ENCODE peak calls at places on chromosomes 2 and 18, in ten cellular contexts. One of them, this sample, is unnamed.

GRCh38 chr2:191190439-191190838 is 39.6 kb upstream of the STAT4 start:
- DNase-seq in HepG2: no peak
- DNase-seq in A549: no peak
- DNase-seq in epithelial cell of prostate: no peak
- DNase-seq in right lobe of liver: no peak
- DNase-seq in stomach: no peak
- DNase-seq in uterus: no peak
- DNase-seq in tibial artery: no peak
- DNase-seq in brain microvascular endothelial cell: no peak
- DNase-seq in CD4-positive, alpha-beta T cell: no peak
- DNase-seq in this sample: no peak

GRCh38 chr18:56568986-56569385 is 69.4 kb downstream of the TXNL1 start:
- DNase-seq in epithelial cell of prostate: no peak
- DNase-seq in tibial artery: no peak
- DNase-seq in right lobe of liver: no peak
- DNase-seq in A549: no peak
- DNase-seq in stomach: no peak
- DNase-seq in CD4-positive, alpha-beta T cell: no peak
- DNase-seq in brain microvascular endothelial cell: no peak
- DNase-seq in HepG2: no peak
- DNase-seq in uterus: no peak
- DNase-seq in this sample: no peak

GRCh38 chr18:48841381-48842258 is 109.1 kb downstream of the SMAD7 start:
- DNase-seq in brain microvascular endothelial cell: no peak
- DNase-seq in HepG2: peak
- DNase-seq in right lobe of liver: peak
- DNase-seq in stomach: no peak
- DNase-seq in CD4-positive, alpha-beta T cell: no peak
- DNase-seq in tibial artery: peak
- DNase-seq in A549: no peak
- DNase-seq in uterus: peak
- DNase-seq in epithelial cell of prostate: no peak
- DNase-seq in this sample: no peak

GRCh38 chr18:55234366-55235093 is 275.3 kb upstream of the CCDC68 start:
- DNase-seq in A549: peak
- DNase-seq in uterus: peak
- DNase-seq in stomach: peak
- DNase-seq in epithelial cell of prostate: no peak
- DNase-seq in tibial artery: peak
- DNase-seq in right lobe of liver: peak
- DNase-seq in HepG2: peak
- DNase-seq in brain microvascular endothelial cell: peak
- DNase-seq in CD4-positive, alpha-beta T cell: peak
- DNase-seq in this sample: no peak

GRCh38 chr2:29936005-29936404 is 14.6 kb upstream of the ALK start:
- DNase-seq in A549: no peak
- DNase-seq in tibial artery: no peak
- DNase-seq in epithelial cell of prostate: no peak
- DNase-seq in uterus: no peak
- DNase-seq in right lobe of liver: no peak
- DNase-seq in brain microvascular endothelial cell: no peak
- DNase-seq in stomach: no peak
- DNase-seq in HepG2: no peak
- DNase-seq in CD4-positive, alpha-beta T cell: no peak
- DNase-seq in this sample: no peak

GRCh38 chr2:190466819-190467444 is 58.8 kb downstream of the MFSD6 start:
- DNase-seq in CD4-positive, alpha-beta T cell: no peak
- DNase-seq in stomach: no peak
- DNase-seq in HepG2: peak
- DNase-seq in A549: no peak
- DNase-seq in uterus: no peak
- DNase-seq in tibial artery: no peak
- DNase-seq in right lobe of liver: no peak
- DNase-seq in epithelial cell of prostate: no peak
- DNase-seq in brain microvascular endothelial cell: no peak
- DNase-seq in this sample: no peak

GRCh38 chr2:207251022-207251421 is 85.3 kb upstream of the KLF7 start:
- DNase-seq in epithelial cell of prostate: no peak
- DNase-seq in HepG2: no peak
- DNase-seq in A549: no peak
- DNase-seq in CD4-positive, alpha-beta T cell: no peak
- DNase-seq in uterus: no peak
- DNase-seq in stomach: no peak
- DNase-seq in right lobe of liver: no peak
- DNase-seq in tibial artery: no peak
- DNase-seq in brain microvascular endothelial cell: no peak
- DNase-seq in this sample: no peak

GRCh38 chr2:36635194-36635593 is 37.2 kb upstream of the FEZ2 start:
- DNase-seq in A549: no peak
- DNase-seq in HepG2: no peak
- DNase-seq in epithelial cell of prostate: no peak
- DNase-seq in CD4-positive, alpha-beta T cell: no peak
- DNase-seq in stomach: no peak
- DNase-seq in brain microvascular endothelial cell: no peak
- DNase-seq in right lobe of liver: no peak
- DNase-seq in tibial artery: no peak
- DNase-seq in uterus: no peak
- DNase-seq in this sample: no peak

GRCh38 chr2:124027182-124027581 is 2.1 kb downstream of the CNTNAP5 start:
- DNase-seq in epithelial cell of prostate: peak
- DNase-seq in uterus: no peak
- DNase-seq in brain microvascular endothelial cell: peak
- DNase-seq in right lobe of liver: no peak
- DNase-seq in stomach: peak
- DNase-seq in tibial artery: no peak
- DNase-seq in A549: peak
- DNase-seq in CD4-positive, alpha-beta T cell: no peak
- DNase-seq in HepG2: peak
- DNase-seq in this sample: no peak

GRCh38 chr2:229372207-229372606 is 101.1 kb upstream of the PID1 start:
- DNase-seq in uterus: no peak
- DNase-seq in right lobe of liver: no peak
- DNase-seq in brain microvascular endothelial cell: no peak
- DNase-seq in stomach: no peak
- DNase-seq in HepG2: no peak
- DNase-seq in epithelial cell of prostate: no peak
- DNase-seq in tibial artery: no peak
- DNase-seq in A549: no peak
- DNase-seq in CD4-positive, alpha-beta T cell: no peak
- DNase-seq in this sample: no peak

DNA sequence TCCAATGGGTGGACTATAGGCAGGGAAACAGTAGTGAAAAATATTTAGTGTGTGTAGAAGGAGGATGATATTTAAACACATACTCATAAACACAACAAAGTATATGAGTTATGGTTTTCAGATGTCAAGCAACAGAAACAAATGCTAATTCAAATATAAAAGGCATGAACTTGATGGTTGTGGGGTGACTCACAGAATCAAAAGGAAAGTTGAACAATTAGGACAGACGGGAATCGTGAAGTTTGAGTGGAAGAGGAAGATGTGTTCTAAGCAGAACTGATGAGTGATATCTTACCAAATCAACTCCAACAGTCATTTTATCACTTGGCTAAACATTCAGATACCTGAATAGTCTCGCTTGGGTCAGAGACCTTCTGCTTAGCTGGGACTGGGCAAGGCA is 53.6 kb upstream of the ITGA6 start:
- DNase-seq in HepG2: no peak
- DNase-seq in stomach: no peak
- DNase-seq in epithelial cell of prostate: peak
- DNase-seq in uterus: no peak
- DNase-seq in right lobe of liver: no peak
- DNase-seq in A549: no peak
- DNase-seq in brain microvascular endothelial cell: no peak
- DNase-seq in CD4-positive, alpha-beta T cell: no peak
- DNase-seq in tibial artery: no peak
- DNase-seq in this sample: no peak
- H3K27ac ChIP-seq in HepG2: no peak
- H3K27ac ChIP-seq in stomach: peak
- H3K27ac ChIP-seq in epithelial cell of prostate: peak
- H3K27ac ChIP-seq in uterus: no peak
- H3K27ac ChIP-seq in right lobe of liver: peak
- H3K27ac ChIP-seq in A549: no peak
- H3K27ac ChIP-seq in brain microvascular endothelial cell: no peak
- H3K27ac ChIP-seq in CD4-positive, alpha-beta T cell: no peak
- H3K27ac ChIP-seq in tibial artery: no peak
- H3K27ac ChIP-seq in this sample: no peak

DNA sequence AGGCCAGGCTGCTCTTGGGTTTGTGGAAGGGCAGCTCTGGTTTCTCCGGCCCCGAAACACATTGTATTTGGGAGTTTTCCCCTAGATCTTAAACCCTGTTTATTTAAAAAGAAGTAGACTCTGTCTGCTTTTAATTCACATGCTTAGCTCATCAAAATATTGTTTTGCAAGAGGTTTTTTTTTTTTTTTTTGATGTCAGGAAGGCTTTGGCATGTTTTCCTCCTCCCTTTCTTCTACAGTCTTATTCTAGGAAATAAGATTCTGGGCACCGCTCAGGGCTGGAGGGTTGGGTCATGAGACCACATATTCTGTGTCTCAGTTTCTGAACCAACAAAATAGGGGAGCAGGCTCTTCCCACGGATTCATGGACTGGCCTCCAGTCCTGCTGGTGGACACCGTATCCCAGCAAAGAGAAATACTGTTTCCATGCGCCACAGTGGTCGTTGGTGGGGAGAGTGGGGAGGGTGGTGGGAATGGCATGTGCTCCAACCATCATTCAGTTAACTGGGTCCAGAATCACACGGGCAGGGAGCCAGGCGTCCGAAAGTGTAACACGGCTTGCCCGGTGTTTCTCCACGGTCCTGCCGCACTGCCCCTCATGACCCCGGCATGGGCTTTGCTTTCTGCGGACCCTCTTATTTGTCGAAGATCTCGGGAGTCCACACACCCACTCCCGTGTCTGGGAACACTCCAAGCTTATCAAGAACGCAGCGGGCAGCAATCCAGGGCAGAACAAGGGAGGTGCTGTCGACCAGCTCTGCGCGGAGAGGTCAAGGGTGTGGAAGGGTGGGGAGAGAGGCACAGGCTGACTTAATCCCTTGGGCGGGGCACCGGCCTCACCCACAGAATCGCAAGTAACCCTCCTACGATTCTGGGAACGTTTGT is 176.7 kb downstream of the GLI2 start:
- DNase-seq in stomach: peak
- DNase-seq in tibial artery: peak
- DNase-seq in A549: peak
- DNase-seq in HepG2: no peak
- DNase-seq in uterus: peak
- DNase-seq in CD4-positive, alpha-beta T cell: no peak
- DNase-seq in brain microvascular endothelial cell: no peak
- DNase-seq in right lobe of liver: no peak
- DNase-seq in epithelial cell of prostate: no peak
- DNase-seq in this sample: no peak
- H3K27ac ChIP-seq in stomach: peak
- H3K27ac ChIP-seq in tibial artery: peak
- H3K27ac ChIP-seq in A549: peak
- H3K27ac ChIP-seq in HepG2: no peak
- H3K27ac ChIP-seq in uterus: peak
- H3K27ac ChIP-seq in CD4-positive, alpha-beta T cell: no peak
- H3K27ac ChIP-seq in brain microvascular endothelial cell: no peak
- H3K27ac ChIP-seq in right lobe of liver: no peak
- H3K27ac ChIP-seq in epithelial cell of prostate: peak
- H3K27ac ChIP-seq in this sample: peak

GRCh38 chr18:54149078-54149697 is 75.3 kb downstream of the MBD2 start:
- DNase-seq in A549: peak
- DNase-seq in HepG2: peak
- DNase-seq in epithelial cell of prostate: peak
- DNase-seq in uterus: peak
- DNase-seq in tibial artery: peak
- DNase-seq in brain microvascular endothelial cell: peak
- DNase-seq in stomach: no peak
- DNase-seq in right lobe of liver: no peak
- DNase-seq in CD4-positive, alpha-beta T cell: peak
- DNase-seq in this sample: no peak
- H3K27ac ChIP-seq in A549: peak
- H3K27ac ChIP-seq in HepG2: no peak
- H3K27ac ChIP-seq in epithelial cell of prostate: peak
- H3K27ac ChIP-seq in uterus: peak
- H3K27ac ChIP-seq in tibial artery: peak
- H3K27ac ChIP-seq in brain microvascular endothelial cell: peak
- H3K27ac ChIP-seq in stomach: no peak
- H3K27ac ChIP-seq in right lobe of liver: no peak
- H3K27ac ChIP-seq in CD4-positive, alpha-beta T cell: no peak
- H3K27ac ChIP-seq in this sample: peak

DNA sequence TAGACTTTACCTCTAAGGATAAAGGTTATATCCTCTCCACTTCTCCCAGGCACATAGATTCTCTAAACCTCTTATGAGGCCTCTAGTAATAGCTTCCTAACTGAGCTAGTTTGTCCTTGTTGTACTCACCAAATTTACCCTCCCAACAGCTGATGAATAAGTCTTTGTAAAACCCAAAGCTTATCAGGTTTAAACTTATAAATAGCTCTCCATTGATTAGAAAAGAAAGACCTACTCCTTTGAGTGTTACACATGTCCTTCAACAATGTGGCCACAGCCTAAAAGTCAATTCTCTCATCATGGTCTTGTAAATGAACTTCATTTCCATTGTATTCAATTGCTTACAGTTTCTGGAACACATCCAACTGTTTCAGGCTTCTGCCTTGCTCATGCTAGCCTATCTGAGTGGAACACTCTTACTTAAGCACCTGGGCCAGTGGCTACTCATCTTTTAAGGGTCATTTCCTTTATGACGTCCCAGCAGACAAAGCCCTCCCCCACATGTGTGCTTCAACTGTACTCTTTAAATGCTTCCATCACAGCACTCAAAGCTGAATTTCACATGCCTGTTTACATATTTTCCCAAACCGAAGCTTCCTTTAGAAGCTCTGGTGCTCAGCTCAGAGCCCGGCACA is 131.6 kb downstream of the CDH2 start:
- DNase-seq in HepG2: no peak
- DNase-seq in tibial artery: no peak
- DNase-seq in A549: peak
- DNase-seq in right lobe of liver: no peak
- DNase-seq in stomach: no peak
- DNase-seq in CD4-positive, alpha-beta T cell: no peak
- DNase-seq in brain microvascular endothelial cell: peak
- DNase-seq in uterus: no peak
- DNase-seq in epithelial cell of prostate: no peak
- DNase-seq in this sample: no peak
- H3K27ac ChIP-seq in HepG2: no peak
- H3K27ac ChIP-seq in tibial artery: no peak
- H3K27ac ChIP-seq in A549: no peak
- H3K27ac ChIP-seq in right lobe of liver: no peak
- H3K27ac ChIP-seq in stomach: peak
- H3K27ac ChIP-seq in CD4-positive, alpha-beta T cell: no peak
- H3K27ac ChIP-seq in brain microvascular endothelial cell: peak
- H3K27ac ChIP-seq in uterus: no peak
- H3K27ac ChIP-seq in epithelial cell of prostate: no peak
- H3K27ac ChIP-seq in this sample: no peak

GRCh38 chr2:26849056-26850001 is 1.4 kb downstream of the DPYSL5 start:
- DNase-seq in uterus: no peak
- DNase-seq in A549: no peak
- DNase-seq in CD4-positive, alpha-beta T cell: peak
- DNase-seq in brain microvascular endothelial cell: no peak
- DNase-seq in HepG2: no peak
- DNase-seq in right lobe of liver: no peak
- DNase-seq in tibial artery: no peak
- DNase-seq in epithelial cell of prostate: no peak
- DNase-seq in stomach: no peak
- DNase-seq in this sample: no peak
- H3K27ac ChIP-seq in uterus: no peak
- H3K27ac ChIP-seq in A549: no peak
- H3K27ac ChIP-seq in CD4-positive, alpha-beta T cell: no peak
- H3K27ac ChIP-seq in brain microvascular endothelial cell: no peak
- H3K27ac ChIP-seq in HepG2: no peak
- H3K27ac ChIP-seq in right lobe of liver: no peak
- H3K27ac ChIP-seq in tibial artery: no peak
- H3K27ac ChIP-seq in epithelial cell of prostate: no peak
- H3K27ac ChIP-seq in stomach: no peak
- H3K27ac ChIP-seq in this sample: no peak

GRCh38 chr2:241187835-241188234 is 642 bp upstream of the ANO7 start:
- DNase-seq in CD4-positive, alpha-beta T cell: no peak
- DNase-seq in brain microvascular endothelial cell: no peak
- DNase-seq in right lobe of liver: no peak
- DNase-seq in tibial artery: no peak
- DNase-seq in HepG2: no peak
- DNase-seq in stomach: no peak
- DNase-seq in uterus: no peak
- DNase-seq in A549: no peak
- DNase-seq in epithelial cell of prostate: no peak
- DNase-seq in this sample: no peak
- H3K27ac ChIP-seq in CD4-positive, alpha-beta T cell: no peak
- H3K27ac ChIP-seq in brain microvascular endothelial cell: no peak
- H3K27ac ChIP-seq in right lobe of liver: no peak
- H3K27ac ChIP-seq in tibial artery: no peak
- H3K27ac ChIP-seq in HepG2: no peak
- H3K27ac ChIP-seq in stomach: no peak
- H3K27ac ChIP-seq in uterus: no peak
- H3K27ac ChIP-seq in A549: no peak
- H3K27ac ChIP-seq in epithelial cell of prostate: no peak
- H3K27ac ChIP-seq in this sample: no peak

This sample was measured in esophagus squamous epithelium.